ENCODE peak calls at places on chromosome 14, in six cellular contexts. T is fibroblast of lung; I is NCI-H1694 treated with DMSO at 0.1 percent for 48 hours; K is left colon; W is naive thymus-derived CD8-positive, alpha-beta T cell; A is head of caudate nucleus. V is an unnamed sample.
A peak's percentile ranks its signal among the peaks of the same experiment; 100 is the strongest.

GRCh38 chr14:71675126-71675901 is 256.9 kb upstream of the RGS6 start:
- DNase-seq in A (peak; percentile 45), K (no peak), T (no peak), W (no peak), I (no peak), V (no peak)

GRCh38 chr14:98167702-98168101 is 1104.3 kb downstream of the BCL11B start:
- DNase-seq in W (peak; percentile 41), T (no peak), A (no peak), I (no peak), K (no peak), V (no peak)

GRCh38 chr14:37593496-37594237 is 1.4 kb downstream of the FOXA1 start:
- DNase-seq in W (no peak), A (no peak), T (no peak), K (no peak), I (no peak), V (no peak)

GRCh38 chr14:85531594-85532391 is 1.8 kb downstream of the FLRT2 start:
- DNase-seq in K (peak; percentile 29), A (peak; percentile 66), W (no peak), T (peak; percentile 86), I (peak; percentile 42), V (no peak)

GRCh38 chr14:26293909-26294308 is 303.9 kb downstream of the NOVA1 start:
- DNase-seq in I (no peak), T (no peak), W (no peak), A (no peak), K (no peak), V (no peak)

GRCh38 chr14:68506021-68506644 is 286.7 kb downstream of the ZFP36L1 start:
- DNase-seq in T (peak; percentile 36), W (no peak), K (peak; percentile 27), I (no peak), A (no peak), V (no peak)

GRCh38 chr14:44053422-44053821 is 453.7 kb downstream of the FSCB start:
- DNase-seq in K (no peak), T (no peak), W (no peak), I (no peak), A (no peak), V (no peak)

GRCh38 chr14:104813286-104813685 is 12.4 kb downstream of the ZBTB42 start:
- DNase-seq in K (no peak), A (no peak), W (no peak), T (no peak), I (no peak), V (no peak)

GRCh38 chr14:103141117-103141796 is 18.0 kb downstream of the TNFAIP2 start:
- DNase-seq in W (no peak), I (peak; percentile 85), T (peak; percentile 61), K (peak; percentile 60), A (peak; percentile 58), V (no peak)

GRCh38 chr14:95048771-95049312 is 108.5 kb downstream of the DICER1 start:
- DNase-seq in I (no peak), T (no peak), A (no peak), K (no peak), W (no peak), V (no peak)

GRCh38 chr14:53814371-53814770 is 142.3 kb downstream of the BMP4 start:
- DNase-seq in W (no peak), A (no peak), I (no peak), K (no peak), T (peak; percentile 23), V (no peak)

GRCh38 chr14:61147898-61148549 is 133.1 kb downstream of the TMEM30B start:
- DNase-seq in A (peak; percentile 67), K (no peak), I (no peak), W (no peak), T (peak; percentile 96), V (no peak)

GRCh38 chr14:55449116-55449515 is 8.7 kb upstream of the TBPL2 start:
- DNase-seq in I (no peak), K (no peak), T (no peak), W (no peak), A (no peak), V (no peak)

GRCh38 chr14:89061696-89062095 is 237.2 kb downstream of the TTC8 start:
- DNase-seq in K (no peak), A (no peak), I (no peak), T (no peak), W (no peak), V (no peak)

GRCh38 chr14:29236848-29237247 is 470.3 kb downstream of the FOXG1 start:
- DNase-seq in W (no peak), T (peak; percentile 86), K (no peak), A (no peak), I (no peak), V (no peak)

GRCh38 chr14:101201535-101202125 is 298.1 kb upstream of the RTL1 start:
- DNase-seq in T (no peak), I (no peak), A (no peak), W (no peak), K (no peak), V (no peak)

GRCh38 chr14:21036746-21037145 is 2.1 kb upstream of the RNASE13 start:
- DNase-seq in T (no peak), I (no peak), A (no peak), W (no peak), K (no peak), V (no peak)

GRCh38 chr14:58796636-58797429 is 159.1 kb downstream of the DACT1 start:
- DNase-seq in K (peak; percentile 21), T (no peak), W (no peak), A (no peak), I (no peak), V (no peak)

GRCh38 chr14:100067971-100068959 is 3.0 kb downstream of the EVL start:
- DNase-seq in A (peak; percentile 44), T (no peak), I (no peak), W (peak; percentile 92), K (peak; percentile 52), V (peak; percentile 96)

GRCh38 chr14:38238332-38238731 is 17.6 kb downstream of the CLEC14A start:
- DNase-seq in I (no peak), W (no peak), A (no peak), T (peak; percentile 61), K (no peak), V (no peak)

GRCh38 chr14:77730976-77731497 is 23.1 kb downstream of the SLIRP start:
- DNase-seq in W (no peak), A (no peak), I (no peak), K (no peak), T (peak; percentile 45), V (no peak)

GRCh38 chr14:55884819-55885218 is 233.4 kb upstream of the PELI2 start:
- DNase-seq in W (no peak), I (peak; percentile 16), K (no peak), A (no peak), T (no peak), V (no peak)

GRCh38 chr14:104230119-104230885 is 91.9 kb downstream of the KIF26A start:
- DNase-seq in W (no peak), T (no peak), A (no peak), I (no peak), K (no peak), V (no peak)

V was measured in central memory CD4-positive, alpha-beta T cell.